ENCODE peak calls at places on chromosomes 13 and 19, in four cellular contexts. U is T-helper 1 cell; F is myocyte; G is activated naive CD4-positive, alpha-beta T cell treated with anti-CD3 and anti-CD28 coated beads for 36 hours. C is an unnamed sample.

GRCh38 chr13:97975280-97975850 is 21.9 kb downstream of the IPO5 start:
- DNase-seq in U (no peak), F (no peak), G (peak), C (no peak)

GRCh38 chr19:5083547-5083965 is 114.6 kb downstream of the KDM4B start:
- DNase-seq in U (no peak), F (no peak), G (no peak), C (no peak)

GRCh38 chr19:28940751-28941500 is 272.0 kb downstream of the UQCRFS1 start:
- DNase-seq in U (no peak), F (peak), G (no peak), C (no peak)

GRCh38 chr13:37540228-37540627 is 58.3 kb downstream of the POSTN start:
- DNase-seq in U (no peak), F (peak), G (no peak), C (no peak)

GRCh38 chr19:18279266-18279515 is 2.2 kb downstream of the JUND start:
- DNase-seq in U (no peak), F (no peak), G (no peak), C (no peak)

GRCh38 chr19:1382250-1382649 is 1.5 kb upstream of the NDUFS7 start:
- DNase-seq in U (no peak), F (no peak), G (no peak), C (no peak)

GRCh38 chr13:21123956-21124355 is 52.4 kb downstream of the SKA3 start:
- DNase-seq in U (no peak), F (no peak), G (no peak), C (no peak)

GRCh38 chr13:24033527-24034302 is 126.8 kb upstream of the SPATA13 start:
- DNase-seq in U (no peak), F (peak), G (no peak), C (no peak)

GRCh38 chr13:108827637-108828036 is 198.2 kb downstream of the MYO16 start:
- DNase-seq in U (no peak), F (no peak), G (no peak), C (no peak)

GRCh38 chr13:62014299-62014698 is 598.6 kb upstream of the PCDH20 start:
- DNase-seq in U (no peak), F (peak), G (no peak), C (no peak)

GRCh38 chr19:13732337-13732736 is 32.0 kb upstream of the MRI1 start:
- DNase-seq in U (no peak), F (no peak), G (no peak), C (no peak)

GRCh38 chr19:12774588-12775555 is at the start of gene HOOK2:
- DNase-seq in U (no peak), F (no peak), G (peak), C (no peak)

GRCh38 chr13:28819046-28819747 is 942 bp upstream of the MTUS2 start:
- DNase-seq in U (no peak), F (no peak), G (no peak), C (no peak)

GRCh38 chr13:21074601-21075302 is 13.4 kb upstream of the LATS2 start:
- DNase-seq in U (no peak), F (no peak), G (peak), C (no peak)

GRCh38 chr13:49454388-49455015 is 10.4 kb downstream of the SETDB2 start:
- DNase-seq in U (no peak), F (no peak), G (no peak), C (no peak)

GRCh38 chr13:41917641-41918040 is 43.3 kb downstream of the VWA8 start:
- DNase-seq in U (no peak), F (no peak), G (peak), C (no peak)

GRCh38 chr13:111211789-111212516 is 96.8 kb downstream of the ARHGEF7 start:
- DNase-seq in U (no peak), F (no peak), G (no peak), C (no peak)

GRCh38 chr13:66210677-66211076 is 1019.5 kb downstream of the PCDH9 start:
- DNase-seq in U (no peak), F (peak), G (no peak), C (no peak)

GRCh38 chr19:35135389-35135909 is 590 bp upstream of the LGI4 start:
- DNase-seq in U (no peak), F (peak), G (peak), C (peak)

GRCh38 chr19:17972230-17972629 is 5.3 kb downstream of the KCNN1 start:
- DNase-seq in U (no peak), F (no peak), G (no peak), C (no peak)

GRCh38 chr13:112772539-112772909 is 82.7 kb downstream of the ATP11A start:
- DNase-seq in U (no peak), F (peak), G (no peak), C (no peak)

GRCh38 chr13:32947886-32948285 is 68.3 kb upstream of the KL start:
- DNase-seq in U (no peak), F (peak), G (no peak), C (no peak)

GRCh38 chr19:10295305-10295846 is 5.6 kb downstream of the ICAM5 start:
- DNase-seq in U (peak), F (no peak), G (peak), C (no peak)

GRCh38 chr13:83333614-83334388 is 548.5 kb downstream of the SLITRK1 start:
- DNase-seq in U (no peak), F (no peak), G (no peak), C (no peak)

GRCh38 chr13:75798353-75799245 is 162.5 kb downstream of the LMO7 start:
- DNase-seq in U (no peak), F (no peak), G (peak), C (no peak)